ENCODE peak calls at places on chromosome 14, in seven cellular contexts. U, E, H, V, X, S and I are unnamed samples.

GRCh38 chr14:86087377-86087776 is 557.4 kb downstream of the FLRT2 start:
- DNase-seq in U (no peak), E (no peak), H (no peak), V (no peak), X (no peak), S (no peak), I (no peak)

GRCh38 chr14:79613625-79614024 is 597.7 kb downstream of the DIO2 start:
- DNase-seq in U (no peak), E (no peak), H (no peak), V (no peak), X (no peak), S (no peak), I (no peak)

GRCh38 chr14:31167032-31167431 is 40.6 kb downstream of the HECTD1 start:
- DNase-seq in U (no peak), E (no peak), H (no peak), V (no peak), X (no peak), S (no peak), I (no peak)

GRCh38 chr14:31968107-31968810 is 108.8 kb upstream of the ARHGAP5 start:
- DNase-seq in U (no peak), E (no peak), H (no peak), V (peak), X (no peak), S (no peak), I (peak)

GRCh38 chr14:84825481-84825880 is 704.5 kb upstream of the FLRT2 start:
- DNase-seq in U (no peak), E (no peak), H (no peak), V (peak), X (no peak), S (no peak), I (no peak)

GRCh38 chr14:37466003-37466622 is 128.9 kb downstream of the FOXA1 start:
- DNase-seq in U (no peak), E (no peak), H (peak), V (no peak), X (no peak), S (no peak), I (peak)

GRCh38 chr14:61477845-61478438 is 156.6 kb downstream of the PRKCH start:
- DNase-seq in U (no peak), E (no peak), H (no peak), V (peak), X (peak), S (no peak), I (no peak)

GRCh38 chr14:63361790-63362189 is 43.1 kb upstream of the GPHB5 start:
- DNase-seq in U (no peak), E (no peak), H (no peak), V (no peak), X (no peak), S (no peak), I (no peak)

GRCh38 chr14:76697246-76697645 is 64.0 kb upstream of the VASH1 start:
- DNase-seq in U (no peak), E (no peak), H (no peak), V (no peak), X (no peak), S (no peak), I (no peak)

GRCh38 chr14:56687123-56687522 is 107.5 kb downstream of the TMEM260 start:
- DNase-seq in U (no peak), E (no peak), H (no peak), V (no peak), X (no peak), S (no peak), I (no peak)

GRCh38 chr14:55749201-55749812 is 169.3 kb downstream of the KTN1 start:
- DNase-seq in U (no peak), E (no peak), H (peak), V (peak), X (no peak), S (no peak), I (no peak)

GRCh38 chr14:89660183-89660582 is 243.2 kb upstream of the FOXN3 start:
- DNase-seq in U (no peak), E (no peak), H (no peak), V (peak), X (no peak), S (no peak), I (no peak)

GRCh38 chr14:103528158-103528511 is 861 bp upstream of the TRMT61A start:
- DNase-seq in U (no peak), E (no peak), H (no peak), V (no peak), X (no peak), S (no peak), I (no peak)

GRCh38 chr14:64708148-64709004 is 4.2 kb downstream of the PLEKHG3 start:
- DNase-seq in U (peak), E (no peak), H (no peak), V (peak), X (no peak), S (peak), I (no peak)

GRCh38 chr14:99001241-99001640 is 270.8 kb downstream of the BCL11B start:
- DNase-seq in U (no peak), E (no peak), H (no peak), V (no peak), X (no peak), S (no peak), I (no peak)

GRCh38 chr14:20620798-20621478 is 20.6 kb downstream of the OR6S1 start:
- DNase-seq in U (no peak), E (no peak), H (no peak), V (no peak), X (no peak), S (no peak), I (peak)

GRCh38 chr14:106493962-106494823 is 967.8 kb downstream of the TMEM121 start:
- DNase-seq in U (no peak), E (no peak), H (no peak), V (no peak), X (no peak), S (no peak), I (no peak)

GRCh38 chr14:38212996-38213395 is 5.3 kb downstream of the SSTR1 start:
- DNase-seq in U (no peak), E (no peak), H (no peak), V (no peak), X (no peak), S (no peak), I (no peak)

GRCh38 chr14:70152704-70153103 is 36.0 kb downstream of the SLC8A3 start:
- DNase-seq in U (no peak), E (no peak), H (peak), V (no peak), X (no peak), S (no peak), I (no peak)

GRCh38 chr14:51020024-51020710 is 74.7 kb downstream of the TRIM9 start:
- DNase-seq in U (no peak), E (no peak), H (no peak), V (no peak), X (no peak), S (no peak), I (no peak)

GRCh38 chr14:104287301-104288009 is 149.1 kb downstream of the KIF26A start:
- DNase-seq in U (no peak), E (no peak), H (no peak), V (no peak), X (no peak), S (no peak), I (no peak)

GRCh38 chr14:59028476-59029202 is 159.8 kb upstream of the DAAM1 start:
- DNase-seq in U (peak), E (peak), H (peak), V (peak), X (peak), S (peak), I (peak)

GRCh38 chr14:50830044-50830931 is 674 bp downstream of the NIN start:
- DNase-seq in U (peak), E (peak), H (peak), V (peak), X (peak), S (peak), I (peak)

GRCh38 chr14:93091666-93092065 is 24.1 kb downstream of the ITPK1 start:
- DNase-seq in U (no peak), E (no peak), H (no peak), V (no peak), X (no peak), S (no peak), I (no peak)

GRCh38 chr14:103099081-103099732 is 4.7 kb downstream of the EXOC3L4 start:
- DNase-seq in U (peak), E (no peak), H (no peak), V (no peak), X (no peak), S (no peak), I (peak)

GRCh38 chr14:77264466-77265186 is 6.4 kb downstream of the NGB start:
- DNase-seq in U (no peak), E (no peak), H (no peak), V (no peak), X (no peak), S (no peak), I (no peak)

GRCh38 chr14:22561661-22562579 is 27.1 kb downstream of the DAD1 start:
- DNase-seq in U (no peak), E (no peak), H (no peak), V (no peak), X (peak), S (no peak), I (peak)

GRCh38 chr14:52974406-52974805 is 23.6 kb upstream of the FERMT2 start:
- DNase-seq in U (no peak), E (no peak), H (no peak), V (peak), X (no peak), S (no peak), I (no peak)

GRCh38 chr14:99026471-99026870 is 245.5 kb downstream of the BCL11B start:
- DNase-seq in U (no peak), E (no peak), H (no peak), V (no peak), X (peak), S (no peak), I (no peak)

GRCh38 chr14:77098470-77099353 is 654 bp downstream of the CIPC start:
- DNase-seq in U (no peak), E (peak), H (peak), V (no peak), X (peak), S (peak), I (no peak)

GRCh38 chr14:81430284-81430683 is 30.2 kb upstream of the STON2 start:
- DNase-seq in U (no peak), E (no peak), H (no peak), V (no peak), X (no peak), S (no peak), I (no peak)

GRCh38 chr14:104319489-104320241 is 181.3 kb downstream of the KIF26A start:
- DNase-seq in U (no peak), E (no peak), H (no peak), V (no peak), X (no peak), S (no peak), I (no peak)

GRCh38 chr14:54606631-54607133 is 39.8 kb downstream of the SAMD4A start:
- DNase-seq in U (no peak), E (no peak), H (no peak), V (peak), X (no peak), S (no peak), I (no peak)

GRCh38 chr14:85415015-85415712 is 114.8 kb upstream of the FLRT2 start:
- DNase-seq in U (no peak), E (peak), H (peak), V (peak), X (no peak), S (peak), I (peak)